ENCODE peak calls at places on chromosomes 4 and X, in nine cellular contexts. E is GM23338, O is GM23248, C is neural progenitor cell, D is fibroblast of lung, U is IMR-90, N is PC-9, R is GM12878, G is mammary epithelial cell. T is an unnamed sample.

GRCh38 chrX:19810809-19811208 is 76.6 kb downstream of the SH3KBP1 start:
- DNase-seq in E (no peak), O (peak; percentile 70), C (no peak), D (no peak), U (peak; percentile 48), N (no peak), R (no peak), G (no peak), T (no peak)

GRCh38 chrX:2351321-2351720 is 149.5 kb downstream of the DHRSX start:
- DNase-seq in E (no peak), O (peak; percentile 84), C (no peak), D (peak; percentile 81), U (peak; percentile 89), N (no peak), R (no peak), G (peak; percentile 41), T (no peak)

GRCh38 chr4:154727540-154727939 is 16.3 kb upstream of the LRAT start:
- DNase-seq in E (no peak), O (no peak), C (no peak), D (no peak), U (no peak), N (no peak), R (no peak), G (no peak), T (no peak)

GRCh38 chrX:110145305-110145704 is 142.4 kb downstream of the TMEM164 start:
- DNase-seq in E (no peak), O (no peak), C (peak; percentile 63), D (no peak), U (no peak), N (no peak), R (no peak), G (no peak), T (no peak)

GRCh38 chr4:106541253-106541652 is 172.7 kb upstream of the GIMD1 start:
- DNase-seq in E (no peak), O (peak; percentile 81), C (no peak), D (peak; percentile 74), U (peak; percentile 64), N (no peak), R (no peak), G (peak; percentile 41), T (no peak)

GRCh38 chr4:174611792-174612191 is 89.5 kb upstream of the HPGD start:
- DNase-seq in E (no peak), O (no peak), C (no peak), D (no peak), U (no peak), N (no peak), R (no peak), G (no peak), T (no peak)

GRCh38 chr4:87974856-87975462 is 555 bp upstream of the SPP1 start:
- DNase-seq in E (peak; percentile 58), O (no peak), C (no peak), D (peak; percentile 49), U (peak; percentile 4), N (peak; percentile 53), R (no peak), G (peak; percentile 24), T (no peak)

GRCh38 chrX:46710425-46710824 is 48.5 kb downstream of the SLC9A7 start:
- DNase-seq in E (peak; percentile 11), O (peak; percentile 41), C (no peak), D (peak; percentile 77), U (peak; percentile 62), N (no peak), R (no peak), G (peak; percentile 96), T (peak; percentile 66)

GRCh38 chr4:98544818-98545399 is 113.5 kb downstream of the TSPAN5 start:
- DNase-seq in E (no peak), O (no peak), C (no peak), D (no peak), U (no peak), N (no peak), R (no peak), G (no peak), T (no peak)

GRCh38 chrX:87525771-87526229 is 8.2 kb downstream of the KLHL4 start:
- DNase-seq in E (no peak), O (peak; percentile 23), C (no peak), D (peak; percentile 90), U (peak; percentile 78), N (peak; percentile 12), R (no peak), G (peak; percentile 71), T (no peak)

GRCh38 chrX:9542765-9543119 is 77.9 kb downstream of the TBL1X start:
- DNase-seq in E (no peak), O (no peak), C (no peak), D (no peak), U (no peak), N (no peak), R (no peak), G (no peak), T (no peak)

GRCh38 chrX:41025926-41026325 is 59.3 kb upstream of the USP9X start:
- DNase-seq in E (peak; percentile 63), O (no peak), C (peak; percentile 70), D (peak; percentile 75), U (peak; percentile 16), N (no peak), R (no peak), G (no peak), T (no peak)

GRCh38 chrX:47361538-47362511 is 8.6 kb upstream of the ZNF157 start:
- DNase-seq in E (peak; percentile 95), O (peak; percentile 85), C (peak; percentile 91), D (peak; percentile 98), U (peak; percentile 95), N (peak; percentile 59), R (peak; percentile 96), G (peak; percentile 86), T (no peak)

GRCh38 chr4:687048-687974 is 1.6 kb downstream of the SLC49A3 start:
- DNase-seq in E (no peak), O (peak; percentile 98), C (no peak), D (peak; percentile 84), U (peak; percentile 77), N (peak; percentile 89), R (no peak), G (peak; percentile 70), T (no peak)

GRCh38 chrX:154988719-154989118 is 33.8 kb downstream of the F8 start:
- DNase-seq in E (peak; percentile 4), O (no peak), C (no peak), D (no peak), U (no peak), N (no peak), R (no peak), G (no peak), T (no peak)

GRCh38 chrX:88101968-88102367 is 584.4 kb downstream of the KLHL4 start:
- DNase-seq in E (no peak), O (no peak), C (no peak), D (no peak), U (no peak), N (no peak), R (no peak), G (no peak), T (no peak)

GRCh38 chr4:183402771-183403170 is 41.7 kb upstream of the CDKN2AIP start:
- DNase-seq in E (no peak), O (peak; percentile 45), C (no peak), D (peak; percentile 22), U (no peak), N (no peak), R (no peak), G (no peak), T (no peak)

DNA sequence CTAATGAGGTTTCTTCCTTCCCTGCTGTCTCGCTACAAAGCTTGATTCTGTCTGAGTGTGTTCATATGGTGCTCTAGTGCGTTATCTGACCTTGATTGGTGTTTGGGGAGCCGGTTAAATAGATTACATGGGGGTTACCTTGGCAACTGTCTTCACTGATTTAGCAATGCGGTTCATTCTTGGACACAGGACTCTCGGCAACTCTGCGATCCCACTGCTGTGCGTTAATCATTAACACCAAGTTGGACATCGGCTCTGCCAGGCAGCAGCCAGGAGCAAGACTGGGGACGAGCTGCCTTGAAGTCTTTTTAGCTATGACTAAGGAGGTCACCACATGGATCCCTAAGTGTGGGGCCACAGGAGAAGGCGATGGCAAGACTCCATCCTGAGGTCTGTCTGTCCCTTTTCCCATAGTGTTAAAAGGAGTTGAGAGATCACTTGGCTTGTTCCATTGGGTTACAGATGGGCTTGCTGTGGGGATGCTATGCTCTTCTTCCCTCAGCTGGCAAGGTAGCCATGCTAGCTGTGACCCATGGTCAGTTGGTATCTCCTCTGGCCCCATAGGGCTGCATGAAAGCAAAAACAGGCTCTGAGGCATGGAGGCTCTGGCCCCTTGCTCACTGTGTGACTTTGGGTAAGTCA is 93.4 kb upstream of the MAMLD1 start:
- DNase-seq in E (no peak), O (peak; percentile 3), C (no peak), D (peak; percentile 25), U (no peak), N (no peak), R (no peak), G (no peak), T (no peak)
- H3K4me2 ChIP-seq in E (no peak overlapping the region), O (no peak overlapping the region), C (no peak overlapping the region), D (no peak overlapping the region), U (no peak overlapping the region), N (no peak overlapping the region), R (no peak overlapping the region), G (no peak overlapping the region), T (no peak overlapping the region)

DNA sequence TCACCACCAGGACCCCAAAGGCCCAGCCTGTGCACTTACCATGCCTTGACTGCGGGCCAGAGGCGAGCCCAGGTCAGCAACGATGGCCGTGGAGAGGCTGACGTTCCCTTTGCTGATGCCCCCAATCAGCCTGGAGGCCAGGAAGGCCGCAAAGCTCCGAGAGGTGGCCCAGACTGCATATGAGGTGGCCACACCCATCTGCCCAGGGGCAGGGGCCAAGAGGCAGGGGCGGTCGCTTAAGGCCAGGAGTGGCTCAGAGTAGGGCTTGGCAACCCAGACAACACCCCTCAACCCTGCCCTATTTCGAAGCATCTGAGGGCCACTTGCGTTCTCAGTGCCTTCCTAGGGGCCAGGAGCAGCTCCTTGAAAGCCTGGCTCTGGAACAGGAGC is 30.6 kb downstream of the NOP14 start:
- DNase-seq in E (no peak), O (no peak), C (no peak), D (no peak), U (no peak), N (no peak), R (no peak), G (no peak), T (no peak)
- H3K4me1 ChIP-seq in E (peaks cover 4% of the 10 kb centered on the region), O (peaks cover 22% of the 10 kb centered on the region), C (peaks cover 15% of the 10 kb centered on the region), D (peaks cover 15% of the 10 kb centered on the region), U (peaks cover 16% of the 10 kb centered on the region), N (peaks cover 20% of the 10 kb centered on the region), R (peaks cover 35% of the 10 kb centered on the region), G (peaks cover 37% of the 10 kb centered on the region), T (peaks cover 25% of the 10 kb centered on the region)

GRCh38 chrX:6735235-6735634 is 200.3 kb upstream of the VCX3A start:
- DNase-seq in E (no peak), O (no peak), C (no peak), D (no peak), U (no peak), N (no peak), R (no peak), G (no peak), T (no peak)
- H4K20me1 ChIP-seq in E (no peaks in the 10 kb centered on the region), O (no peaks in the 10 kb centered on the region), C (no peaks in the 10 kb centered on the region), D (no peaks in the 10 kb centered on the region), U (no peaks in the 10 kb centered on the region), N (no peaks in the 10 kb centered on the region), R (no peaks in the 10 kb centered on the region), G (no peaks in the 10 kb centered on the region), T (no peaks in the 10 kb centered on the region)

GRCh38 chr4:41525129-41525528 is 12.8 kb upstream of the LIMCH1 start:
- DNase-seq in E (peak; percentile 82), O (no peak), C (peak; percentile 75), D (peak; percentile 99), U (peak; percentile 69), N (peak; percentile 66), R (no peak), G (peak; percentile 46), T (peak; percentile 11)
- H3K4me2 ChIP-seq in E (peak overlapping the region; percentile 24), O (no peak overlapping the region), C (peak overlapping the region; percentile 55), D (no peak overlapping the region), U (no peak overlapping the region), N (peak overlapping the region; percentile 20), R (no peak overlapping the region), G (no peak overlapping the region), T (no peak overlapping the region)

T was measured in keratinocyte.